ENCODE peak calls at places on chromosomes 4 and X, in seven cellular contexts. R is sigmoid colon, V is stomach, N is A549, C is transverse colon, T is suprapubic skin, Q is ovary. P is an unnamed sample.

GRCh38 chrX:16511776-16512400 is 138.1 kb upstream of the S100G start:
- DNase-seq in R (no peak), V (no peak), N (no peak), C (no peak), T (no peak), Q (no peak), P (no peak)

GRCh38 chr4:7872264-7872771 is 67.3 kb downstream of the AFAP1 start:
- DNase-seq in R (peak; percentile 87), V (no peak), N (no peak), C (no peak), T (no peak), Q (peak; percentile 28), P (peak; percentile 55)

GRCh38 chr4:184447664-184448063 is 26.7 kb downstream of the IRF2 start:
- DNase-seq in R (no peak), V (no peak), N (no peak), C (no peak), T (no peak), Q (no peak), P (no peak)

GRCh38 chr4:2362286-2363055 is 56.0 kb downstream of the ZFYVE28 start:
- DNase-seq in R (peak; percentile 52), V (no peak), N (no peak), C (no peak), T (no peak), Q (peak; percentile 24), P (no peak)

GRCh38 chr4:109298279-109299010 is 4.0 kb downstream of the COL25A1 start:
- DNase-seq in R (no peak), V (no peak), N (no peak), C (no peak), T (no peak), Q (no peak), P (no peak)

GRCh38 chr4:110211007-110211769 is 12.8 kb upstream of the ELOVL6 start:
- DNase-seq in R (no peak), V (no peak), N (peak; percentile 28), C (peak; percentile 25), T (no peak), Q (no peak), P (no peak)

GRCh38 chrX:85622635-85623034 is 243.2 kb upstream of the POF1B start:
- DNase-seq in R (no peak), V (no peak), N (no peak), C (no peak), T (no peak), Q (no peak), P (no peak)

GRCh38 chr4:41391271-41391670 is 134.5 kb downstream of the UCHL1 start:
- DNase-seq in R (no peak), V (no peak), N (no peak), C (no peak), T (no peak), Q (no peak), P (no peak)

GRCh38 chr4:123304151-123305021 is 92.2 kb upstream of the SPRY1 start:
- DNase-seq in R (no peak), V (no peak), N (no peak), C (no peak), T (no peak), Q (no peak), P (no peak)

GRCh38 chr4:174564529-174564928 is 42.2 kb upstream of the HPGD start:
- DNase-seq in R (no peak), V (no peak), N (no peak), C (no peak), T (no peak), Q (no peak), P (no peak)

GRCh38 chrX:109987884-109988283 is 15.0 kb upstream of the TMEM164 start:
- DNase-seq in R (no peak), V (no peak), N (no peak), C (no peak), T (no peak), Q (no peak), P (no peak)

GRCh38 chr4:89617256-89617655 is 219.7 kb downstream of the SNCA start:
- DNase-seq in R (no peak), V (no peak), N (no peak), C (no peak), T (no peak), Q (no peak), P (no peak)

GRCh38 chr4:40828661-40829060 is 78.9 kb downstream of the NSUN7 start:
- DNase-seq in R (no peak), V (no peak), N (no peak), C (no peak), T (no peak), Q (no peak), P (no peak)

GRCh38 chrX:113929004-113929403 is 654.9 kb upstream of the HTR2C start:
- DNase-seq in R (no peak), V (peak; percentile 35), N (peak; percentile 3), C (peak; percentile 17), T (no peak), Q (no peak), P (no peak)

GRCh38 chr4:153950100-153950979 is 161.5 kb upstream of the SFRP2 start:
- DNase-seq in R (no peak), V (no peak), N (no peak), C (peak; percentile 31), T (no peak), Q (no peak), P (no peak)

GRCh38 chrX:119389854-119390501 is 9.2 kb upstream of the SLC25A43 start:
- DNase-seq in R (no peak), V (no peak), N (no peak), C (no peak), T (no peak), Q (no peak), P (no peak)

GRCh38 chrX:154409222-154409871 is at the start of gene DNASE1L1:
- DNase-seq in R (peak; percentile 86), V (peak; percentile 90), N (peak; percentile 62), C (peak; percentile 90), T (peak; percentile 90), Q (no peak), P (peak; percentile 52)

GRCh38 chrX:77679145-77679544 is 106.9 kb downstream of the ATRX start:
- DNase-seq in R (no peak), V (no peak), N (no peak), C (no peak), T (no peak), Q (no peak), P (no peak)

DNA sequence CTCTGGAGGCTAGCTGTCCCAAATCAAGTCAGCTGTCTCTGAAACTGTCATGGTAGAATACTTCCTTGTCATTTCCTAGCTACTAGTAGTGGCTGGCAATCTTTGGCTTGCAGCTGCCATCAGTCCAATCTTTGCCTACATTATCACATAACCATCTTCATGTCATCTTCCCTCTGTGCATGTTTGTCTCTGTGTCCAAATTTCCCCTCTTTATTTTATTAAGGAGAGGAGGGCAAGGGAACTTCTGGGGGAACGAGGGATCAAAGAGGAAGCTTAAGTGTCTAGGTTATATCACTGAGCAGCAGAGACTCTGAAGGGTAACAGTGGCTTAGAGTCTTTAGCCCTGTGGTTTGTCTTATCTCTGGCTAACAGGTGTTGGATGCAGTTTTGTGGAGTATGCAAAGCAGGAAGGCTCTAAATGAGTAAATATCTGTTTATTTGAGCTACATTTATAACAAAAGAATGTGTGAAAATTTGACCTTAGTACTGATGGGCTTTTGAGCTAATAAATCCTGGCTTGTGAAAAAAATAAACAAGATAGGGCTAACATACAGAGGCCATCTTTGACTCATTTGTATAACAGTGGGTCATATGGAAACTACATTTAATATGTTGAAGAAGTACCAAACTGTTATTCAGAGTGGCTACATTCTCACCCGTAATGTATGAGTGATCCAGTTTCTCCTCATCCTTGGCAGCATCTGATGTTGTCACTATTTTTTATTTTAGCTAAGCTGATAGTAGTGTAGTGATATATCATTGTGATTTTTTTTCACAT is 49.4 kb upstream of the ENOX2 start:
- DNase-seq in R (no peak), V (no peak), N (no peak), C (no peak), T (no peak), Q (no peak), P (no peak)
- TF ChIP-seq EP300 in R (no peak), V (no peak), N (no peak), C (no peak), T (no peak), Q (no peak), P (no peak)

GRCh38 chr4:158164849-158165248 is 8.0 kb downstream of the GASK1B start:
- DNase-seq in R (no peak), V (no peak), N (no peak), C (no peak), T (no peak), Q (no peak), P (no peak)
- TF ChIP-seq EP300 in R (peak; percentile 88), V (no peak), N (no peak), C (no peak), T (no peak), Q (no peak), P (no peak)

GRCh38 chr4:15294832-15295231 is 133.0 kb upstream of the C1QTNF7 start:
- DNase-seq in R (no peak), V (no peak), N (no peak), C (no peak), T (no peak), Q (no peak), P (no peak)

GRCh38 chr4:15294202-15294601 is 133.6 kb upstream of the C1QTNF7 start:
- DNase-seq in R (no peak), V (no peak), N (no peak), C (no peak), T (no peak), Q (no peak), P (no peak)

GRCh38 chr4:15299627-15300026 is 128.2 kb upstream of the C1QTNF7 start:
- DNase-seq in R (no peak), V (no peak), N (no peak), C (no peak), T (no peak), Q (no peak), P (no peak)

GRCh38 chr4:15295421-15296162 is 132.2 kb upstream of the C1QTNF7 start:
- DNase-seq in R (no peak), V (no peak), N (no peak), C (no peak), T (no peak), Q (no peak), P (no peak)

GRCh38 chr4:15297344-15297743 is 130.5 kb upstream of the C1QTNF7 start:
- DNase-seq in R (no peak), V (no peak), N (no peak), C (no peak), T (no peak), Q (no peak), P (no peak)
- TF ChIP-seq EP300 in R (no peak), V (no peak), N (no peak), C (no peak), T (no peak), Q (no peak), P (no peak)

GRCh38 chr4:28014469-28014868 is 1153.8 kb downstream of the STIM2 start:
- DNase-seq in R (no peak), V (no peak), N (no peak), C (no peak), T (no peak), Q (no peak), P (no peak)

GRCh38 chr4:28010543-28011235 is 1150.0 kb downstream of the STIM2 start:
- DNase-seq in R (no peak), V (no peak), N (no peak), C (no peak), T (no peak), Q (no peak), P (no peak)

GRCh38 chr4:28015996-28016395 is 1155.4 kb downstream of the STIM2 start:
- DNase-seq in R (no peak), V (no peak), N (no peak), C (no peak), T (no peak), Q (no peak), P (no peak)
- TF ChIP-seq EP300 in R (no peak), V (no peak), N (no peak), C (no peak), T (no peak), Q (no peak), P (no peak)